ENCODE peak calls at places on chromosomes 16 and 17, in five cellular contexts. X is H1, D is neuronal stem cell, N is trophoblast cell, K is H9. P is an unnamed sample.

GRCh38 chr16:29943846-29944669 is 17.8 kb upstream of the TMEM219 start:
- DNase-seq in K (peak), X (no peak), D (no peak), N (peak), P (peak)

GRCh38 chr16:88510091-88510719 is 57.1 kb downstream of the ZFPM1 start:
- DNase-seq in K (no peak), X (no peak), N (no peak), D (no peak), P (no peak)

GRCh38 chr17:59004338-59005111 is 102.2 kb downstream of the TRIM37 start:
- DNase-seq in K (peak), D (peak), N (peak), X (peak), P (peak)

GRCh38 chr16:8955828-8956227 is 7.9 kb downstream of the USP7 start:
- DNase-seq in N (no peak), X (no peak), D (no peak), K (no peak), P (peak)

GRCh38 chr16:2963611-2964415 is at the start of gene KREMEN2:
- DNase-seq in D (peak), X (peak), N (no peak), K (peak), P (peak)

GRCh38 chr17:57544381-57544780 is 200.7 kb downstream of the CCDC182 start:
- DNase-seq in X (no peak), K (no peak), N (no peak), D (no peak), P (no peak)

GRCh38 chr16:31477220-31478216 is 5.4 kb upstream of the SLC5A2 start:
- DNase-seq in D (no peak), N (peak), X (peak), K (peak), P (no peak)

GRCh38 chr17:50491510-50491909 is 12.8 kb downstream of the RSAD1 start:
- DNase-seq in D (no peak), X (no peak), K (no peak), N (no peak), P (no peak)

GRCh38 chr17:33647976-33648375 is 354.9 kb upstream of the ASIC2 start:
- DNase-seq in N (peak), X (no peak), K (peak), D (peak), P (peak)

GRCh38 chr16:31099860-31100638 is 5.5 kb upstream of the VKORC1 start:
- DNase-seq in X (no peak), K (no peak), D (no peak), N (no peak), P (peak)

GRCh38 chr17:80227666-80228065 is 7.4 kb downstream of the SLC26A11 start:
- DNase-seq in D (no peak), X (no peak), N (no peak), K (no peak), P (no peak)

GRCh38 chr17:259341-259976 is 78.0 kb upstream of the DOC2B start:
- DNase-seq in K (no peak), N (no peak), X (peak), D (no peak), P (no peak)

GRCh38 chr16:64996641-64997040 is 125.2 kb downstream of the CDH11 start:
- DNase-seq in D (no peak), N (no peak), K (no peak), X (no peak), P (no peak)
- H2BK12ac ChIP-seq in D (no peak), N (no peak), K (no peak), X (no peak), P (no peak)

GRCh38 chr16:63201851-63202250 is 1165.6 kb upstream of the CDH8 start:
- DNase-seq in D (no peak), K (no peak), N (no peak), X (no peak), P (no peak)
- H2BK120ac ChIP-seq in D (no peak), K (no peak), N (no peak), X (no peak), P (no peak)

GRCh38 chr16:86046026-86046713 is 147.2 kb downstream of the IRF8 start:
- DNase-seq in N (no peak), K (no peak), D (no peak), X (no peak), P (no peak)
- H3K9ac ChIP-seq in N (no peak), K (no peak), D (no peak), X (no peak), P (no peak)

DNA sequence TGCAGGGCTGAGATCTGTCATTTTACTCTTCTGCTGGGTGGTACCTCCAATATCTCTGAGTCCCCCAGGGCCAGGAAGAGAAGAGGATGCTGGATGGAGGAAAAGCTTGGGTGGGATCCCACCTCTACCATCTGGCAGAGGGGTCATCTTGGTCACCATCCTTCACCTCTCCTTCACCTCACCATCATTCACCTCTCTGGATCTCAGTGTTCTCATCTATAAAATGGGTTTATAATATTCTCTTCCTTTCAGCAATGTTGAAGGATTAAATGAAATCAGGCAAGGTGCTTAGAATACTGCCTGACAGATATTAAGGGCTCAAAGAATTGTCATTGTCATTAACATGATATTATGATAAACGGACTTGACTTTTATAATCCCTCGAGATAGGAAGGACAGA is 195.8 kb downstream of the SNX29 start:
- DNase-seq in K (no peak), N (no peak), D (no peak), X (no peak), P (no peak)
- H2BK12ac ChIP-seq in K (no peak), N (no peak), D (no peak), X (no peak), P (no peak)